ENCODE peak calls at places on chromosomes 11 and 22, in four cellular contexts. A, O, F and I are unnamed samples.

GRCh38 chr22:33447733-33448132 is 389.6 kb upstream of the SYN3 start:
- DNase-seq in A (no peak), F (no peak), O (no peak), I (no peak)

GRCh38 chr11:66545701-66546367 is at the start of gene ZDHHC24:
- DNase-seq in A (peak; percentile 77), O (peak; percentile 98), F (peak; percentile 65), I (peak; percentile 97)

GRCh38 chr11:30313580-30313979 is 9.3 kb upstream of the ARL14EP start:
- DNase-seq in A (no peak), O (no peak), F (no peak), I (no peak)

GRCh38 chr11:27215471-27216267 is 147.3 kb downstream of the CCDC34 start:
- DNase-seq in A (no peak), F (no peak), O (no peak), I (no peak)

GRCh38 chr22:23845661-23846469 is 7.1 kb upstream of the DERL3 start:
- DNase-seq in F (no peak), O (no peak), A (no peak), I (no peak)

GRCh38 chr22:40009953-40010751 is 15.4 kb downstream of the FAM83F start:
- DNase-seq in F (no peak), O (no peak), A (peak; percentile 33), I (no peak)

GRCh38 chr11:57410287-57410686 is 16.6 kb downstream of the SLC43A3 start:
- DNase-seq in O (no peak), F (no peak), A (no peak), I (no peak)

GRCh38 chr22:50714150-50714549 is 23.9 kb upstream of the ACR start:
- DNase-seq in O (no peak), A (no peak), F (no peak), I (no peak)

GRCh38 chr11:134449713-134450112 is 37.7 kb upstream of the B3GAT1 start:
- DNase-seq in O (no peak), F (no peak), A (no peak), I (no peak)

GRCh38 chr22:25192406-25192805 is 7.3 kb upstream of the CRYBB3 start:
- DNase-seq in A (no peak), F (no peak), O (no peak), I (no peak)

GRCh38 chr11:84686726-84687125 is 940.4 kb downstream of the DLG2 start:
- DNase-seq in A (no peak), O (no peak), F (no peak), I (no peak)

GRCh38 chr11:64848779-64849599 is 4.5 kb upstream of the CDC42BPG start:
- DNase-seq in O (peak; percentile 77), A (no peak), F (no peak), I (peak; percentile 64)

GRCh38 chr11:121649798-121650197 is 197.0 kb upstream of the SORL1-AS1 start:
- DNase-seq in O (no peak), A (no peak), F (no peak), I (no peak)

GRCh38 chr11:77320351-77320750 is 18.9 kb upstream of the GDPD4 start:
- DNase-seq in F (no peak), A (no peak), O (no peak), I (no peak)

GRCh38 chr11:57972013-57972367 is 51.7 kb upstream of the OR9Q1 start:
- DNase-seq in F (no peak), A (no peak), O (no peak), I (no peak)

GRCh38 chr22:33391298-33391697 is 333.1 kb upstream of the SYN3 start:
- DNase-seq in O (no peak), A (no peak), F (no peak), I (no peak)

GRCh38 chr22:39348909-39349505 is 784 bp upstream of the SYNGR1 start:
- DNase-seq in A (no peak), O (peak; percentile 75), F (no peak), I (no peak)

GRCh38 chr11:19071255-19071654 is 10.7 kb upstream of the MRGPRX2 start:
- DNase-seq in F (peak; percentile 31), O (peak; percentile 45), A (peak; percentile 50), I (peak; percentile 74)

GRCh38 chr11:20132667-20133039 is 27.6 kb downstream of the DBX1 start:
- DNase-seq in F (no peak), A (no peak), O (no peak), I (no peak)

GRCh38 chr11:58923300-58923788 is 15.9 kb upstream of the GLYATL1 start:
- DNase-seq in O (no peak), A (no peak), F (no peak), I (no peak)

GRCh38 chr11:92745186-92745585 is 224.3 kb upstream of the MTNR1B start:
- DNase-seq in A (no peak), F (no peak), O (no peak), I (no peak)

GRCh38 chr11:33652001-33652400 is 48.6 kb downstream of the C11orf91 start:
- DNase-seq in F (no peak), O (no peak), A (no peak), I (no peak)

GRCh38 chr11:123213307-123213708 is 18.3 kb upstream of the CLMP start:
- DNase-seq in O (no peak), F (no peak), A (no peak), I (no peak)

GRCh38 chr11:128235958-128236357 is 351.4 kb downstream of the ETS1 start:
- DNase-seq in F (no peak), A (no peak), O (no peak), I (no peak)

GRCh38 chr11:121485221-121485620 is 32.5 kb upstream of the SORL1-AS1 start:
- DNase-seq in F (no peak), O (no peak), A (no peak), I (no peak)

GRCh38 chr11:134724779-134725140 is 312.7 kb upstream of the B3GAT1 start:
- DNase-seq in F (no peak), A (no peak), O (no peak), I (no peak)

GRCh38 chr22:41825376-41825775 is 7.5 kb upstream of the SREBF2 start:
- DNase-seq in F (no peak), A (no peak), O (no peak), I (no peak)

GRCh38 chr22:26770624-26771023 is 113.2 kb downstream of the MIAT start:
- DNase-seq in F (no peak), O (no peak), A (no peak), I (no peak)

GRCh38 chr11:74639533-74639932 is 47.2 kb downstream of the POLD3 start:
- DNase-seq in O (no peak), A (no peak), F (no peak), I (no peak)

GRCh38 chr11:108654994-108655631 is 9.8 kb upstream of the DDX10 start:
- DNase-seq in O (no peak), A (no peak), F (peak; percentile 8), I (no peak)

GRCh38 chr11:132604446-132604845 is 927.9 kb downstream of the OPCML start:
- DNase-seq in O (no peak), F (no peak), A (no peak), I (no peak)

GRCh38 chr11:5881756-5882155 is 1.3 kb downstream of the OR52E4 start:
- DNase-seq in O (no peak), A (no peak), F (no peak), I (no peak)

GRCh38 chr11:97487387-97487786 is 1097.6 kb downstream of the JRKL start:
- DNase-seq in O (no peak), F (no peak), A (no peak), I (no peak)

GRCh38 chr22:20175597-20175900 is 24.7 kb upstream of the CCDC188 start:
- DNase-seq in O (no peak), F (no peak), A (no peak), I (no peak)